ENCODE peak calls at places on chromosomes 16 and 17, in five cellular contexts. C, Z, F, O and W are unnamed samples.

GRCh38 chr17:82939213-82940030 is 99.6 kb upstream of the ZNF750 start:
- ATAC-seq in C (peak; percentile 76), Z (no peak), F (no peak), O (no peak), W (no peak)

GRCh38 chr16:22016927-22017326 is 9.0 kb downstream of the MOSMO start:
- ATAC-seq in C (no peak), Z (no peak), F (no peak), O (no peak), W (no peak)

GRCh38 chr17:49677933-49678847 is at the start of gene SPOP:
- ATAC-seq in C (peak; percentile 100), Z (peak; percentile 95), F (peak; percentile 86), O (peak; percentile 88), W (peak; percentile 98)

GRCh38 chr17:68204736-68205135 is 43.1 kb upstream of the AMZ2 start:
- ATAC-seq in C (peak; percentile 51), Z (peak; percentile 15), F (no peak), O (no peak), W (no peak)

GRCh38 chr16:81283044-81283443 is 31.7 kb upstream of the GAN start:
- ATAC-seq in C (no peak), Z (no peak), F (no peak), O (no peak), W (no peak)

GRCh38 chr17:46720408-46720807 is 98.1 kb downstream of the WNT3 start:
- ATAC-seq in C (no peak), Z (no peak), F (no peak), O (no peak), W (no peak)

GRCh38 chr16:69607674-69608073 is 41.9 kb downstream of the NFAT5 start:
- ATAC-seq in C (no peak), Z (no peak), F (peak; percentile 42), O (no peak), W (no peak)

GRCh38 chr16:23394141-23394540 is 58.8 kb downstream of the COG7 start:
- ATAC-seq in C (no peak), Z (no peak), F (no peak), O (no peak), W (no peak)

GRCh38 chr16:80517846-80518245 is 22.9 kb upstream of the DYNLRB2 start:
- ATAC-seq in C (no peak), Z (no peak), F (no peak), O (no peak), W (no peak)

GRCh38 chr17:45018514-45019176 is 32.8 kb downstream of the DCAKD start:
- ATAC-seq in C (no peak), Z (peak; percentile 41), F (peak; percentile 55), O (no peak), W (no peak)

GRCh38 chr17:21041753-21042433 is 918 bp downstream of the USP22 start:
- ATAC-seq in C (peak; percentile 78), Z (peak; percentile 63), F (peak; percentile 45), O (peak; percentile 26), W (peak; percentile 50)

GRCh38 chr17:62868008-62868407 is 59.9 kb upstream of the MARCHF10 start:
- ATAC-seq in C (no peak), Z (no peak), F (no peak), O (no peak), W (no peak)

GRCh38 chr16:35431829-35432663 is 1972.6 kb downstream of the TP53TG3F start:
- ATAC-seq in C (no peak), Z (peak; percentile 61), F (no peak), O (no peak), W (no peak)

GRCh38 chr17:12445331-12445730 is 220.4 kb upstream of the MYOCD start:
- ATAC-seq in C (no peak), Z (no peak), F (no peak), O (no peak), W (no peak)

GRCh38 chr16:10885246-10885645 is 8.2 kb downstream of the CIITA start:
- ATAC-seq in C (no peak), Z (no peak), F (peak; percentile 21), O (no peak), W (no peak)

GRCh38 chr16:79004281-79004680 is 596.3 kb downstream of the MAF start:
- ATAC-seq in C (no peak), Z (no peak), F (no peak), O (no peak), W (no peak)

GRCh38 chr17:57603541-57603940 is 141.6 kb downstream of the CCDC182 start:
- ATAC-seq in C (no peak), Z (no peak), F (peak; percentile 66), O (no peak), W (no peak)
- H3K4me1 ChIP-seq in C (peaks cover 27% of the 10 kb centered on the region), Z (peaks cover 4% of the 10 kb centered on the region), F (peaks cover 54% of the 10 kb centered on the region), O (peaks cover 27% of the 10 kb centered on the region), W (peaks cover 45% of the 10 kb centered on the region)

GRCh38 chr16:17275989-17276530 is 194.7 kb downstream of the XYLT1 start:
- ATAC-seq in C (no peak), Z (no peak), F (no peak), O (no peak), W (no peak)
- TF ChIP-seq POLR2AphosphoS5 in C (no peak), Z (no peak), F (no peak), O (no peak), W (no peak)

GRCh38 chr17:9367186-9367585 is 208.4 kb downstream of the STX8 start:
- ATAC-seq in C (no peak), Z (no peak), F (no peak), O (no peak), W (no peak)

GRCh38 chr17:9368631-9369030 is 207.0 kb downstream of the STX8 start:
- ATAC-seq in C (no peak), Z (no peak), F (no peak), O (no peak), W (no peak)

GRCh38 chr17:9370464-9370863 is 205.2 kb downstream of the STX8 start:
- ATAC-seq in C (no peak), Z (no peak), F (no peak), O (no peak), W (no peak)

DNA sequence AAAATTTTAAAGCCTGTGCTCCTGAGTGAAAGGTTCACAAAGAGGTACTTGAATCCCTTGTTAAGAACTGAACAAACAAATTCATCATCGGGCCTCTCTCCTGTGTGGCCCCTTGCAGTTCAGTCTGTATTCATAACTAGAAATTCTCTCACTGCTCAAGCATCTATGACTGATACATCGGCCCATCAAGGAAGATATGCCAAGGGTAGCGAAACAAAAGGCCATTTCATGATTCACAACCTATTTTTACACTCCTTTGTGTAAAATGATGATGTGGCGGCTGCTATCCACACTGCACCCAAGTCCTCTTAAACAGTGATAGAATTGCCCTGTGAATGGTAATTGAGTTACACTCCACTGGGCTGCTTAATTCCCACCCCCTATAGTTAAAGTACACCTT is 204.6 kb downstream of the STX8 start:
- ATAC-seq in C (peak; percentile 68), Z (no peak), F (peak; percentile 89), O (peak; percentile 57), W (no peak)
- TF ChIP-seq EP300 in C (no peak), Z (no peak), F (no peak), O (no peak), W (no peak)

GRCh38 chr16:4217246-4218131 is 24.4 kb downstream of the SRL start:
- ATAC-seq in C (peak; percentile 72), Z (no peak), F (no peak), O (peak; percentile 16), W (peak; percentile 27)
- H3K4me1 ChIP-seq in C (peaks cover 13% of the 10 kb centered on the region), Z (peaks cover 4% of the 10 kb centered on the region), F (no peaks in the 10 kb centered on the region), O (peaks cover 25% of the 10 kb centered on the region), W (peaks cover 35% of the 10 kb centered on the region)

GRCh38 chr17:9843152-9844010 is 17.7 kb downstream of the GLP2R start:
- ATAC-seq in C (no peak), Z (no peak), F (no peak), O (peak; percentile 47), W (peak; percentile 47)

GRCh38 chr17:9839433-9839832 is 13.7 kb downstream of the GLP2R start:
- ATAC-seq in C (no peak), Z (no peak), F (no peak), O (no peak), W (no peak)

GRCh38 chr17:9833922-9834321 is 8.2 kb downstream of the GLP2R start:
- ATAC-seq in C (peak; percentile 41), Z (no peak), F (no peak), O (no peak), W (no peak)

GRCh38 chr17:9842057-9842758 is 16.5 kb downstream of the GLP2R start:
- ATAC-seq in C (peak; percentile 55), Z (no peak), F (no peak), O (peak; percentile 89), W (peak; percentile 88)

DNA sequence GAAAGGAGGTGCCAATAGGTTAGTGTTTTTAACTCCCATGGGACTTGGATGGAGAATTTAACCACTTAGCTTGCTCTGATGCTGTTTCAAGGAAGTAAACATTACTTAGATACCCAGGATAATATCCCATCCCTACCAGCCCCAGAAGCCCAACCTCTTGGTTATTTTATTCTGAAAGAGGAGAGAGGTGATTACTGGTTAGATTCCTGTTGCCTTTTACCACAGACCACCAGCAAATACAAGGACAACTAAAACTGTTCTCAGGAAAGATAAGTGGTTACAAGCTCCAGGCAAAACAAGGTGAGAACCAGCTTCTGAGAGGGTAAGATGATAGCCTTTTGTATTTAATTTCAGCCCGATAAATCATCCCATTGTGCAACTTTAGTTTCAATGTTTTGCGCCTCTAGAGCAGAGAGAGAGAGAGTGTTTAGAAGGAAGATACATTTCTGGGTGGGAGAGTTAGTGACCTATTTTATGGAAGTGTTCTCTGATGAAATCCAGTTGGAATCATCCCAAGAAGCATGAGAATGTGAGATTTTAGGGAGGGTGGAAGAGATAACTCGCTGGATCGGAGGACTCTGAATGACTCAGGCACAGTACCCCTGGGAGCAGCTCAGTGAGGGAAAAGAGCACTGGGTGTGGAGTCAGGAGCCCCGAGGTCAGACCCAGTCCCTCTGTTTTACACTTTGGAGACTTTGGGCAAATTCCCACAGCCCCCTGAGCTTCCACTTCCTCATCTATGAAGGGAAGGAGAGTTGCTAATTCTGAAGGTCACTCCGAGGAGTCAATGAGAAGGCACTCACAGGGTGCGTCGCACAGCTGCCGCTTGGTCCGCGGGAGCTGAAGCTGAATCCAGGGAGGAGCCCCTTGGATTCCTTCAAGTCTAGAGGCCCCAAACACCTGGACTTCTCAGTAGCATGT is 12.1 kb downstream of the GLP2R start:
- ATAC-seq in C (no peak), Z (no peak), F (no peak), O (no peak), W (peak; percentile 70)
- TF ChIP-seq POLR2AphosphoS5 in C (no peak), Z (no peak), F (no peak), O (no peak), W (peak; percentile 53)

GRCh38 chr16:15518412-15519351 is 84.3 kb downstream of the BMERB1 start:
- ATAC-seq in C (peak; percentile 52), Z (no peak), F (no peak), O (peak; percentile 51), W (peak; percentile 74)
- TF ChIP-seq EP300 in C (no peak), Z (no peak), F (no peak), O (no peak), W (no peak)